ENCODE peak calls at places on chromosomes 1 and 21, in four cellular contexts. I, J, L and Q are unnamed samples.

GRCh38 chr1:98197356-98197755 is 276.5 kb upstream of the DPYD start:
- DNase-seq in J (no peak), L (no peak), I (no peak), Q (no peak)

GRCh38 chr1:205965039-205965630 is 21.9 kb upstream of the SLC26A9 start:
- DNase-seq in J (no peak), I (no peak), L (no peak), Q (no peak)

GRCh38 chr1:185441608-185442007 is 124.6 kb upstream of the IVNS1ABP start:
- DNase-seq in I (no peak), J (no peak), L (no peak), Q (no peak)

GRCh38 chr1:240683576-240683975 is 71.6 kb upstream of the GREM2 start:
- DNase-seq in I (no peak), J (no peak), L (no peak), Q (no peak)

GRCh38 chr1:50279622-50280320 is 143.5 kb downstream of the DMRTA2 start:
- DNase-seq in I (peak), L (peak), J (no peak), Q (no peak)

GRCh38 chr1:33247537-33247936 is 8.8 kb upstream of the ZNF362 start:
- DNase-seq in J (no peak), L (no peak), I (no peak), Q (no peak)

GRCh38 chr21:26717146-26717739 is 128.0 kb downstream of the ADAMTS1 start:
- DNase-seq in L (no peak), I (no peak), J (no peak), Q (no peak)

GRCh38 chr1:3596663-3597598 is 14.4 kb downstream of the MEGF6 start:
- DNase-seq in I (no peak), L (no peak), J (no peak), Q (no peak)

GRCh38 chr1:118900643-118901440 is 87.3 kb downstream of the TBX15 start:
- DNase-seq in L (no peak), I (no peak), J (no peak), Q (no peak)

GRCh38 chr1:7967206-7967605 is 5.7 kb downstream of the PARK7 start:
- DNase-seq in I (no peak), L (no peak), J (no peak), Q (no peak)

GRCh38 chr1:50275564-50275963 is 147.7 kb downstream of the DMRTA2 start:
- DNase-seq in J (no peak), I (peak), L (no peak), Q (no peak)

GRCh38 chr1:30399026-30399425 is 324.4 kb downstream of the MATN1 start:
- DNase-seq in J (no peak), L (no peak), I (no peak), Q (no peak)

GRCh38 chr1:49527606-49528305 is 496.0 kb downstream of the AGBL4 start:
- DNase-seq in I (no peak), L (no peak), J (no peak), Q (no peak)

GRCh38 chr1:246617768-246618167 is 51.5 kb downstream of the CNST start:
- DNase-seq in L (no peak), J (no peak), I (no peak), Q (no peak)

GRCh38 chr1:112790920-112791722 is 76.0 kb upstream of the PPM1J start:
- DNase-seq in J (no peak), L (no peak), I (no peak), Q (no peak)

GRCh38 chr1:40153073-40153770 is 8.0 kb upstream of the RLF start:
- DNase-seq in I (peak), J (no peak), L (peak), Q (no peak)

GRCh38 chr21:16587671-16588379 is 858.0 kb downstream of the USP25 start:
- DNase-seq in I (no peak), J (no peak), L (no peak), Q (no peak)

GRCh38 chr21:45152265-45152746 is 77.9 kb downstream of the ADARB1 start:
- DNase-seq in J (peak), L (no peak), I (peak), Q (peak)

GRCh38 chr21:44013380-44014088 is 1.4 kb downstream of the TRAPPC10 start:
- DNase-seq in L (no peak), J (no peak), I (peak), Q (no peak)

GRCh38 chr1:203342192-203342940 is 8.6 kb downstream of the FMOD start:
- DNase-seq in I (peak), J (no peak), L (peak), Q (no peak)

GRCh38 chr1:203338335-203339036 is 12.4 kb downstream of the FMOD start:
- DNase-seq in L (peak), I (peak), J (no peak), Q (no peak)

GRCh38 chr1:203336097-203336496 is 14.8 kb downstream of the FMOD start:
- DNase-seq in J (no peak), L (no peak), I (no peak), Q (no peak)

GRCh38 chr1:203343956-203344355 is 7.0 kb downstream of the FMOD start:
- DNase-seq in I (no peak), J (no peak), L (no peak), Q (no peak)

DNA sequence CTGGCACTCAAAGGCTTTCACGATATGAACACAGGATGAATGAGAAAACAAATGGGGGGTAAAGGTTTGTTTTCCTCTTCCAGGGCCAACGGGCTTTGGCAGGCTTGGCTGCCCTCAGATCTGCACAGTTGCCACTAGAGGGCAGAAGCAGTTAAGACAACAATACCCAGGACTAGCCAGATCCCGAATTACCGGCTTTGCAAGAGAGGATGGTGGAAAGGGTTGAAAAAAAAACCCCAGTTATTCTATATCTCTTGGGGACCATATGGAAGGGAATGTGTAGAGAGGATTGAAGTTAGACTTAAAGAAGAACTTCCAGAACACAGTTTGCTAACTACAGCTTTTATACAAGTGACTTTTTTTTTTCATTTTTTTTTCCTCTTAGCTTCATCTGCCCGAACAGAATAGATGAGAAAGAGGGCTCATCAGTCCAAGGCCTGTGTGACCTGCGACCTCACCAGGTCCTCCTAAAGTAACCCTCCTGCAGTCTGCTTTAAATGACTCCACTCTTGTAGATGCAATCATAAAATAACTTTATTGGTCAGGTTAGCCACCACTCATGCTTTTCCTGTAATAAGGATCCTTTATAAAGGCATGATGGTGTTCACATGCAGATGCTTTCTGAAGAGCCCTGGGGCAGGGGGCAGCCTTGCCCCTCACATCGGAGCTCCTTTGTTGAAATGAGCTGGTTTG is 10.7 kb downstream of the FMOD start:
- DNase-seq in I (peak), J (peak), L (peak), Q (no peak)
- TF ChIP-seq CTCF in I (peak), J (peak), L (peak), Q (peak)

GRCh38 chr1:6359568-6360496 is 33.7 kb downstream of the ACOT7 start:
- DNase-seq in I (peak), J (peak), L (peak), Q (no peak)
- TF ChIP-seq CTCF in I (no peak), J (no peak), L (peak), Q (no peak)

DNA sequence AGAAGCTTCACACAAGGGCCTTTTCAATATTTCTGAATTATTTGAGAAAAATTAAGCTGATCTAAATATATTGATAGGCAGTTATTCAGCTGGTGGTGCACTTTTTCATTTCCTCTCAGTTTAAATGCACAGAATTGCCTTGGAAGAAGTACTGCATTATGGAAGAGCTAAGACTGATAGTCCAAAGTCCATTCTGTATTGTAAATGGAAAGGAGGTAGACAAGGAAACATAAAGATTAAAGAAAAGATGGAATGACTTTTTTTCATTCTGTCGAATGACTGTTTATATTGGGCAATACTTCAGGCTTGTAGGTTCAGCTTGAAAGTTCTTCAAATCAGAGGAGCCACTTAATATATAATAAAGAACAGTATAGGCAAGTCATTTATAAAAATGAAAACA is 398.4 kb upstream of the B3GALT2 start:
- DNase-seq in L (no peak), I (no peak), J (no peak), Q (no peak)
- TF ChIP-seq CTCF in L (no peak), I (no peak), J (no peak), Q (no peak)

GRCh38 chr1:46204406-46204742 is 1.2 kb downstream of the LURAP1 start:
- DNase-seq in J (no peak), L (no peak), I (no peak), Q (no peak)
- TF ChIP-seq CTCF in J (no peak), L (no peak), I (no peak), Q (no peak)

DNA sequence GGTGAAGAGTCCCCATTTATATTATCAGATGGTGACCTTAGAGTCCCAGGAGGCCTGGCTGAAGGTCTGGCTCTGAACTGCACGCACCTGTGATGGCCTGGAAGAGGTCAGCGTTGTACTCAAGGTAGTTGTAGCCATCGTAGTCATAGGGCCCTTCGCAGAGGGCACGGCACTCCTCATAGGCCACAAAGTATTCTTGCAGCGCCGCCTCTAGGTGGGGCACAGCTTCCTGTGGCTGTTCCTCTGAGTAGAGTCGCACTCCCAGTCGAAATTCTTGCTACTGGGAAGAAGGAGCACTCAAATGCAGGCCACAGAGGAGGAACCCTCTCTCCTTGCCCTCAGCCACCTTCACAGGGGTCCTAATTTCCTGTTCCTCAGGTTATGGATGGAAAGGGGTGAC is 7.7 kb downstream of the P3H1 start:
- DNase-seq in I (no peak), L (no peak), J (no peak), Q (no peak)
- TF ChIP-seq CTCF in I (no peak), L (no peak), J (no peak), Q (no peak)

DNA sequence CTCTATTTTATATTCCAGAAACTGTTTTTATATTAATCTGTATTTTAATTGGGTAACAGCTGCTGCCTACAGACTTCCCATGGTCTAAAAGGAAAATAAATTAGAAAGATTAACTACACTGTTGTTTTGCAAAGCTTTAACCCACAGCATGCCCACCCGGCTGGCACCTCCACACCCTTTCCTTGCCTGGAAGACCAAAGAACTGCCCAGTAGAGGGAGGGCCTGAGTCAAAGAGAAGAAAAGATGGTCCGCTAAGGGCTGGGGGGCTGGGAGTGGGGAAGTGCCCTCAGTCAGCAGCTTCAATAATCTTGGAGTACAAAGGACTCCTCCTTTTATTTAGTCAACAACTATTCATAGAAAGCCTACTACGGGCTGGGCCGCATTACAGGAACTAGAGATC is 40.7 kb downstream of the ERI3 start:
- DNase-seq in I (no peak), J (no peak), L (no peak), Q (no peak)
- TF ChIP-seq CTCF in I (no peak), J (no peak), L (no peak), Q (peak)

DNA sequence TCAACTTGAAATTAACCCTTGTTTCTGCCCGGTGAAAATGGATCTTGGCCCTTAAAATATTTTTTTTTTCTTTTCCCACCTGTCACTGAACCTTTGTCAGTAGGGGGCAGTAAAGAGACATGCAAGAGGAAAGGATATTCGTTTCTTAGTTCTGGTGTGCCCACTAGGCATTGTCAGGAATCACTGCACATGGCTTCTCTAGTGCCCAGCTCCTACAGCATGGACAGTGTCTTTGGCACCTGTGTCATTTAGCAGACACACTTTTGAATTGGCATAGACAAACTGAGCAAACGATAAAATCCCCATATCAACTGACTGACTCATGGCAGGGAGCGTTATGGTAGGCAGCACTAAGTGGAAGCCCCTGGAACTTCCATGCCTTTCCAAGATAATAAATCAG is 1048.1 kb downstream of the BRINP3 start:
- DNase-seq in J (no peak), L (no peak), I (peak), Q (no peak)
- TF ChIP-seq CTCF in J (peak), L (no peak), I (peak), Q (peak)

DNA sequence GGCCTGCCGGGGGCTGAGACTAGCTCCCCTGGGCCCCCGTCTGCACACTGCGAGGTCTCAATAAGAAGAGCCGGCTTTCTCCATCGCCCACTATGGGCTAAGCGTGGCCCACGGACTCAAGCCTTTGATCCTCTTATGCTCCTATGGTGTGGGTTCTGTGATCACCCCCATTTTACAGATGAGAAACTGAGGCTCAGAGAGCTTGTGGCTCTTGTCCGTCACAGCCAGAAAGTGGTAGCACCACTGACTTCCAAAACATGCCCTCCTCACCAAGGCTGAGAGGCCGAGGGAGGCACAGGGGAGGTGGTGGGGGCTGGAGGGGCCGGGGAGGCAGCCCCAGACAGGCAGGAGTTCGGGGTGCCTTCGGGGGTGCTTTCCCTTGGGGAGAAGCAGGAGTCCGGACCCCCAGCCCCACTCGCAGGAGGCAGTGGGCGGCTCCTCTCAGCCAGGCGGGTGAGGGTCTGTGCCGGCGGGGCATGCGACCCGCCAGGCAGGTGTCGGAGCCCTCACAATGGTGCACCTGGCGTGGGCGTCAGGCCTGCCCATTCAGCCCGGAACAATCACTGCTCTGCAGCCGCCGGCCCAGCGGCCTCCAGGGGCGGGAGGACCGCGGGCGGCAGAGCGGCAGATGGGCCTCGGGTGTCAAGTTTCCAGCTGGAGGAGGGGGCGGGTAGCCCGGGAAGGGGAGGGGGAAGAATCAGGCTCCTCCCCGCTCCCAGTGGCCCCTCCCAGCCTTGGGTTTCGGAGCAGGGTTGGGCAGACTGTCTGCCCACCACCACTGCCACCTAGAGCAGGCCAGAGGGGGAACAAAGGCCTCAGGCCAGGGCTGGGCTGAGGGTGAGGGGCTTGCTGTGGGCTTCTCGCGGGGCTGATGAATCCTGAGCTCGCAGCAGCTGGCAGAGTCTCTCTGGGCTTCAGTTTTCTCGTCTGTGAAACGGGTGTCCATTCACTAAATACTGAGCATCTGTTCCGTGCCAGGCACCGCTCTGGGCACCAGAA is 39.3 kb upstream of the CASZ1 start:
- DNase-seq in L (peak), I (peak), J (peak), Q (no peak)
- TF ChIP-seq CTCF in L (no peak), I (no peak), J (no peak), Q (peak)

GRCh38 chr21:20739421-20739820 is 258.8 kb upstream of the NCAM2 start:
- DNase-seq in L (no peak), J (no peak), I (peak), Q (no peak)
- TF ChIP-seq CTCF in L (no peak), J (no peak), I (peak), Q (peak)